ENCODE peak calls at places on chromosome 7, in eight cellular contexts. One of them, this sample, is unnamed.

GRCh38 chr7:27048438-27048837 is 47.4 kb downstream of the HOXA1 start:
- DNase-seq in CD4-positive, CD25-positive, alpha-beta regulatory T cell: no peak
- DNase-seq in COR-L47: no peak
- DNase-seq in left cardiac atrium: no peak
- DNase-seq in SW480: no peak
- DNase-seq in NCI-H1417: no peak
- DNase-seq in activated naive CD4-positive, alpha-beta T cell treated with Interleukin-2 at 50 U/mL for 16 hours: no peak
- DNase-seq in WERI-Rb-1: no peak
- DNase-seq in this sample: no peak

GRCh38 chr7:95598511-95598910 is 2.2 kb upstream of the PDK4 start:
- DNase-seq in CD4-positive, CD25-positive, alpha-beta regulatory T cell: no peak
- DNase-seq in COR-L47: no peak
- DNase-seq in left cardiac atrium: no peak
- DNase-seq in SW480: no peak
- DNase-seq in NCI-H1417: no peak
- DNase-seq in activated naive CD4-positive, alpha-beta T cell treated with Interleukin-2 at 50 U/mL for 16 hours: no peak
- DNase-seq in WERI-Rb-1: no peak
- DNase-seq in this sample: no peak

GRCh38 chr7:20435305-20435704 is 104.6 kb downstream of the ITGB8 start:
- DNase-seq in CD4-positive, CD25-positive, alpha-beta regulatory T cell: no peak
- DNase-seq in COR-L47: no peak
- DNase-seq in left cardiac atrium: peak; percentile 55
- DNase-seq in SW480: no peak
- DNase-seq in NCI-H1417: no peak
- DNase-seq in activated naive CD4-positive, alpha-beta T cell treated with Interleukin-2 at 50 U/mL for 16 hours: no peak
- DNase-seq in WERI-Rb-1: no peak
- DNase-seq in this sample: peak; percentile 88

GRCh38 chr7:51313276-51314035 is 3.2 kb downstream of the COBL start:
- DNase-seq in CD4-positive, CD25-positive, alpha-beta regulatory T cell: no peak
- DNase-seq in COR-L47: no peak
- DNase-seq in left cardiac atrium: no peak
- DNase-seq in SW480: no peak
- DNase-seq in NCI-H1417: no peak
- DNase-seq in activated naive CD4-positive, alpha-beta T cell treated with Interleukin-2 at 50 U/mL for 16 hours: no peak
- DNase-seq in WERI-Rb-1: no peak
- DNase-seq in this sample: no peak

GRCh38 chr7:119703895-119704294 is 569.1 kb upstream of the KCND2 start:
- DNase-seq in CD4-positive, CD25-positive, alpha-beta regulatory T cell: no peak
- DNase-seq in COR-L47: no peak
- DNase-seq in left cardiac atrium: no peak
- DNase-seq in SW480: no peak
- DNase-seq in NCI-H1417: no peak
- DNase-seq in activated naive CD4-positive, alpha-beta T cell treated with Interleukin-2 at 50 U/mL for 16 hours: no peak
- DNase-seq in WERI-Rb-1: no peak
- DNase-seq in this sample: no peak

GRCh38 chr7:70298780-70299446 is 700.6 kb downstream of the AUTS2 start:
- DNase-seq in CD4-positive, CD25-positive, alpha-beta regulatory T cell: no peak
- DNase-seq in COR-L47: no peak
- DNase-seq in left cardiac atrium: no peak
- DNase-seq in SW480: no peak
- DNase-seq in NCI-H1417: no peak
- DNase-seq in activated naive CD4-positive, alpha-beta T cell treated with Interleukin-2 at 50 U/mL for 16 hours: no peak
- DNase-seq in WERI-Rb-1: no peak
- DNase-seq in this sample: no peak

GRCh38 chr7:131753620-131754222 is 197.3 kb upstream of the PODXL start:
- DNase-seq in CD4-positive, CD25-positive, alpha-beta regulatory T cell: no peak
- DNase-seq in COR-L47: no peak
- DNase-seq in left cardiac atrium: no peak
- DNase-seq in SW480: peak; percentile 31
- DNase-seq in NCI-H1417: peak; percentile 22
- DNase-seq in activated naive CD4-positive, alpha-beta T cell treated with Interleukin-2 at 50 U/mL for 16 hours: no peak
- DNase-seq in WERI-Rb-1: peak; percentile 65
- DNase-seq in this sample: no peak

GRCh38 chr7:149293946-149294640 is 32.1 kb downstream of the ZNF783 start:
- DNase-seq in CD4-positive, CD25-positive, alpha-beta regulatory T cell: no peak
- DNase-seq in COR-L47: no peak
- DNase-seq in left cardiac atrium: no peak
- DNase-seq in SW480: no peak
- DNase-seq in NCI-H1417: no peak
- DNase-seq in activated naive CD4-positive, alpha-beta T cell treated with Interleukin-2 at 50 U/mL for 16 hours: no peak
- DNase-seq in WERI-Rb-1: no peak
- DNase-seq in this sample: no peak

GRCh38 chr7:13231216-13231615 is 543.8 kb downstream of the ARL4A start:
- DNase-seq in CD4-positive, CD25-positive, alpha-beta regulatory T cell: no peak
- DNase-seq in COR-L47: no peak
- DNase-seq in left cardiac atrium: no peak
- DNase-seq in SW480: no peak
- DNase-seq in NCI-H1417: peak; percentile 25
- DNase-seq in activated naive CD4-positive, alpha-beta T cell treated with Interleukin-2 at 50 U/mL for 16 hours: no peak
- DNase-seq in WERI-Rb-1: no peak
- DNase-seq in this sample: no peak

GRCh38 chr7:151556592-151556991 is 36.9 kb upstream of the RHEB start:
- DNase-seq in CD4-positive, CD25-positive, alpha-beta regulatory T cell: no peak
- DNase-seq in COR-L47: no peak
- DNase-seq in left cardiac atrium: no peak
- DNase-seq in SW480: no peak
- DNase-seq in NCI-H1417: no peak
- DNase-seq in activated naive CD4-positive, alpha-beta T cell treated with Interleukin-2 at 50 U/mL for 16 hours: no peak
- DNase-seq in WERI-Rb-1: no peak
- DNase-seq in this sample: no peak

GRCh38 chr7:3495957-3496356 is 194.9 kb downstream of the SDK1 start:
- DNase-seq in CD4-positive, CD25-positive, alpha-beta regulatory T cell: no peak
- DNase-seq in COR-L47: no peak
- DNase-seq in left cardiac atrium: no peak
- DNase-seq in SW480: no peak
- DNase-seq in NCI-H1417: no peak
- DNase-seq in activated naive CD4-positive, alpha-beta T cell treated with Interleukin-2 at 50 U/mL for 16 hours: no peak
- DNase-seq in WERI-Rb-1: no peak
- DNase-seq in this sample: no peak